ENCODE peak calls at places on chromosome 2, in five cellular contexts. W, T, R, F and Q are unnamed samples.

GRCh38 chr2:20414806-20415205 is 32.1 kb upstream of the RHOB start:
- DNase-seq in R (no peak), T (no peak), W (no peak), F (no peak), Q (no peak)

GRCh38 chr2:28580078-28580477 is 84.2 kb downstream of the PLB1 start:
- DNase-seq in T (no peak), W (no peak), F (peak), R (no peak), Q (no peak)

GRCh38 chr2:150610670-150611279 is 123.3 kb upstream of the RND3 start:
- DNase-seq in R (no peak), W (peak), T (no peak), F (no peak), Q (no peak)

GRCh38 chr2:134207589-134208209 is 46.2 kb upstream of the MGAT5 start:
- DNase-seq in T (no peak), R (no peak), W (peak), F (peak), Q (no peak)

GRCh38 chr2:157194097-157194688 is 63.3 kb upstream of the GALNT5 start:
- DNase-seq in T (peak), W (peak), F (peak), R (no peak), Q (no peak)

GRCh38 chr2:113273031-113273551 is 5.6 kb downstream of the PAX8 start:
- DNase-seq in W (peak), R (no peak), F (peak), T (peak), Q (peak)

GRCh38 chr2:51247252-51247651 is 215.3 kb upstream of the NRXN1 start:
- DNase-seq in T (no peak), F (peak), W (no peak), R (no peak), Q (no peak)

GRCh38 chr2:112476434-112476833 is 5.5 kb upstream of the TTL start:
- DNase-seq in F (no peak), T (no peak), R (no peak), W (no peak), Q (no peak)

GRCh38 chr2:241015439-241015838 is 17.0 kb downstream of the SNED1 start:
- DNase-seq in R (no peak), W (no peak), F (no peak), T (no peak), Q (no peak)

GRCh38 chr2:170680172-170680913 is 34.8 kb upstream of the SP5 start:
- DNase-seq in W (no peak), T (no peak), F (no peak), R (no peak), Q (no peak)

GRCh38 chr2:152486048-152486736 is 151.2 kb downstream of the FMNL2 start:
- DNase-seq in W (no peak), F (no peak), R (no peak), T (peak), Q (peak)

GRCh38 chr2:22626621-22627020 is 758.4 kb upstream of the KLHL29 start:
- DNase-seq in F (no peak), R (no peak), W (no peak), T (no peak), Q (no peak)

GRCh38 chr2:113251118-113251517 is 27.6 kb downstream of the PAX8 start:
- DNase-seq in T (no peak), W (no peak), F (no peak), R (no peak), Q (no peak)

GRCh38 chr2:64410673-64411072 is 43.3 kb upstream of the LGALSL start:
- DNase-seq in W (peak), R (no peak), T (no peak), F (no peak), Q (no peak)

GRCh38 chr2:28470759-28471158 is 25.1 kb upstream of the PLB1 start:
- DNase-seq in T (no peak), F (no peak), W (no peak), R (no peak), Q (no peak)

GRCh38 chr2:80288576-80288975 is 16.0 kb downstream of the LRRTM1 start:
- DNase-seq in T (no peak), F (no peak), W (peak), R (no peak), Q (no peak)

GRCh38 chr2:187215576-187216240 is 232.3 kb downstream of the CALCRL start:
- DNase-seq in F (peak), R (no peak), W (peak), T (no peak), Q (no peak)

GRCh38 chr2:39015424-39015823 is 105.4 kb downstream of the SOS1 start:
- DNase-seq in T (no peak), W (no peak), R (no peak), F (no peak), Q (no peak)

GRCh38 chr2:18272148-18272494 is 288.3 kb downstream of the RDH14 start:
- DNase-seq in T (no peak), W (no peak), R (no peak), F (no peak), Q (no peak)

GRCh38 chr2:160507464-160507863 is 13.9 kb upstream of the RBMS1 start:
- DNase-seq in W (no peak), R (no peak), F (no peak), T (no peak), Q (no peak)

GRCh38 chr2:69382547-69382946 is 4.5 kb downstream of the GFPT1 start:
- DNase-seq in F (no peak), R (no peak), W (no peak), T (no peak), Q (no peak)

GRCh38 chr2:61017556-61018318 is at the start of the genes PEX13 and PUS10:
- DNase-seq in T (peak), F (peak), W (peak), R (peak), Q (no peak)

GRCh38 chr2:203396667-203397066 is 68.5 kb downstream of the ABI2 start:
- DNase-seq in R (no peak), W (no peak), F (no peak), T (no peak), Q (no peak)

GRCh38 chr2:33145459-33145858 is 198.7 kb downstream of the LTBP1 start:
- DNase-seq in F (no peak), R (no peak), T (no peak), W (peak), Q (no peak)

GRCh38 chr2:38374978-38375377 is 2.1 kb downstream of the ATL2 start:
- DNase-seq in R (no peak), W (no peak), T (no peak), F (no peak), Q (no peak)

GRCh38 chr2:233051241-233052149 is 8.6 kb upstream of the INPP5D start:
- DNase-seq in T (no peak), F (peak), W (peak), R (no peak), Q (no peak)

GRCh38 chr2:48530033-48530804 is at the start of gene STON1:
- DNase-seq in R (no peak), W (peak), T (peak), F (peak), Q (no peak)

GRCh38 chr2:179460530-179460929 is 195.9 kb upstream of the SESTD1 start:
- DNase-seq in T (peak), W (peak), F (peak), R (no peak), Q (peak)